ENCODE peak calls at places on chromosomes 11 and 22, in nine cellular contexts. D is ovary, S is A549, C is stomach, H is tibial nerve, Y is transverse colon, P is K562, L is HepG2, T is SK-N-SH. W is an unnamed sample.

GRCh38 chr11:35073691-35074382 is 65.1 kb upstream of the CD44 start:
- DNase-seq in D (no peak), S (no peak), C (no peak), H (no peak), Y (no peak), P (no peak), L (no peak), T (no peak), W (no peak)

GRCh38 chr11:11265994-11266606 is 87.0 kb downstream of the CSNK2A3 start:
- DNase-seq in D (no peak), S (peak; percentile 64), C (peak; percentile 56), H (no peak), Y (peak; percentile 60), P (peak; percentile 90), L (no peak), T (peak; percentile 62), W (no peak)

GRCh38 chr11:111733009-111733408 is 33.2 kb downstream of the PPP2R1B start:
- DNase-seq in D (peak; percentile 66), S (no peak), C (no peak), H (no peak), Y (no peak), P (no peak), L (no peak), T (no peak), W (peak; percentile 84)

GRCh38 chr11:78339945-78340344 is 77.7 kb downstream of the GAB2 start:
- DNase-seq in D (no peak), S (no peak), C (no peak), H (no peak), Y (no peak), P (no peak), L (no peak), T (no peak), W (no peak)

GRCh38 chr11:102864724-102865123 is 10.1 kb downstream of the MMP12 start:
- DNase-seq in D (no peak), S (no peak), C (no peak), H (no peak), Y (no peak), P (no peak), L (no peak), T (no peak), W (no peak)

GRCh38 chr11:117220568-117220967 is 11.3 kb downstream of the PCSK7 start:
- DNase-seq in D (peak; percentile 56), S (no peak), C (no peak), H (no peak), Y (no peak), P (no peak), L (no peak), T (no peak), W (peak; percentile 94)

GRCh38 chr11:26580929-26581328 is 8.9 kb upstream of the MUC15 start:
- DNase-seq in D (no peak), S (no peak), C (no peak), H (no peak), Y (no peak), P (no peak), L (no peak), T (no peak), W (no peak)

GRCh38 chr11:128187377-128187776 is 400.0 kb downstream of the ETS1 start:
- DNase-seq in D (no peak), S (no peak), C (no peak), H (no peak), Y (no peak), P (no peak), L (no peak), T (no peak), W (no peak)

GRCh38 chr11:112520293-112520692 is 259.6 kb upstream of the PLET1 start:
- DNase-seq in D (no peak), S (no peak), C (no peak), H (no peak), Y (no peak), P (no peak), L (no peak), T (no peak), W (no peak)

GRCh38 chr11:130415719-130416536 is 12.5 kb downstream of the ADAMTS8 start:
- DNase-seq in D (no peak), S (no peak), C (no peak), H (no peak), Y (no peak), P (no peak), L (no peak), T (no peak), W (no peak)

GRCh38 chr11:9740202-9740881 is 76.5 kb downstream of the SWAP70 start:
- DNase-seq in D (no peak), S (no peak), C (no peak), H (no peak), Y (peak; percentile 29), P (no peak), L (no peak), T (no peak), W (no peak)

GRCh38 chr11:118870396-118871343 is 13.0 kb upstream of the CXCR5 start:
- DNase-seq in D (peak; percentile 63), S (no peak), C (no peak), H (peak; percentile 46), Y (peak; percentile 28), P (no peak), L (peak; percentile 28), T (peak; percentile 14), W (peak; percentile 82)

GRCh38 chr11:33394431-33395109 is 137.4 kb downstream of the HIPK3 start:
- DNase-seq in D (no peak), S (no peak), C (no peak), H (no peak), Y (no peak), P (no peak), L (no peak), T (no peak), W (no peak)

GRCh38 chr22:48217596-48217995 is 1455.1 kb downstream of the TBC1D22A start:
- DNase-seq in D (no peak), S (no peak), C (no peak), H (no peak), Y (no peak), P (no peak), L (no peak), T (no peak), W (no peak)

GRCh38 chr22:44550666-44551491 is 52.8 kb upstream of the RTL6 start:
- DNase-seq in D (peak; percentile 88), S (no peak), C (peak; percentile 37), H (no peak), Y (peak; percentile 64), P (no peak), L (no peak), T (no peak), W (peak; percentile 96)

GRCh38 chr11:122020902-122021301 is 95.1 kb downstream of the BLID start:
- DNase-seq in D (no peak), S (no peak), C (no peak), H (no peak), Y (no peak), P (no peak), L (no peak), T (peak; percentile 8), W (no peak)
- TF ChIP-seq CTCF in D (no peak), S (peak; percentile 36), C (no peak), H (peak; percentile 37), Y (peak; percentile 23), P (no peak), L (peak; percentile 7), T (peak; percentile 68), W (no peak)

GRCh38 chr11:46387919-46388618 is 3.5 kb downstream of the CHRM4 start:
- DNase-seq in D (no peak), S (no peak), C (no peak), H (no peak), Y (no peak), P (no peak), L (no peak), T (no peak), W (no peak)
- TF ChIP-seq EP300 in D (no peak), S (no peak), C (no peak), H (no peak), Y (no peak), P (no peak), L (no peak), T (no peak), W (no peak)

GRCh38 chr11:20010106-20010860 is 150.0 kb downstream of the DBX1 start:
- DNase-seq in D (no peak), S (no peak), C (no peak), H (no peak), Y (no peak), P (no peak), L (no peak), T (no peak), W (no peak)

GRCh38 chr11:20008190-20008801 is 152.0 kb downstream of the DBX1 start:
- DNase-seq in D (no peak), S (no peak), C (no peak), H (no peak), Y (no peak), P (no peak), L (no peak), T (no peak), W (no peak)

GRCh38 chr11:20011294-20011951 is 148.9 kb downstream of the DBX1 start:
- DNase-seq in D (no peak), S (no peak), C (no peak), H (no peak), Y (no peak), P (no peak), L (peak; percentile 66), T (no peak), W (no peak)

GRCh38 chr11:20008870-20009644 is 151.2 kb downstream of the DBX1 start:
- DNase-seq in D (no peak), S (no peak), C (no peak), H (no peak), Y (no peak), P (no peak), L (peak; percentile 56), T (no peak), W (no peak)

DNA sequence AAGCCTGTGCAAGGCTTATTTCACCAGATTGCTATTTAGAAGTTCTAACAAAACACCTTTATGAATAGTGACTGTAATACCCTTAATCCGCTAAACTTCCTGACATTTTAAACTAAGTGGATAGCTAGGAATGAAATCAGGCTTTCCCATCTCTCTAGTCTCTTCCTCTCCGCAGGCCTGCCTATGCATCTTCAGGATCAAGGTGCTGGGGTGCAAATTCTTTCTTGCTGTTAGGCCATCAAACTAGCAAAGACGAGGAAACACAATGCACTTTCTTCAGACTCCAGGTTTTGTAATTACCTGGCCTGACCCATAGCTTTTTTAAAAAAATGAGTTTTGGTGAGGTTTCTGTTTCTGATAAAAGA is 149.4 kb downstream of the DBX1 start:
- DNase-seq in D (no peak), S (no peak), C (no peak), H (no peak), Y (no peak), P (no peak), L (no peak), T (no peak), W (no peak)
- H3K27ac ChIP-seq in D (no peak overlapping the region), S (peak overlapping the region; percentile 67), C (no peak overlapping the region), H (no peak overlapping the region), Y (no peak overlapping the region), P (no peak overlapping the region), L (peak overlapping the region; percentile 33), T (peak overlapping the region; percentile 12), W (no peak overlapping the region)

DNA sequence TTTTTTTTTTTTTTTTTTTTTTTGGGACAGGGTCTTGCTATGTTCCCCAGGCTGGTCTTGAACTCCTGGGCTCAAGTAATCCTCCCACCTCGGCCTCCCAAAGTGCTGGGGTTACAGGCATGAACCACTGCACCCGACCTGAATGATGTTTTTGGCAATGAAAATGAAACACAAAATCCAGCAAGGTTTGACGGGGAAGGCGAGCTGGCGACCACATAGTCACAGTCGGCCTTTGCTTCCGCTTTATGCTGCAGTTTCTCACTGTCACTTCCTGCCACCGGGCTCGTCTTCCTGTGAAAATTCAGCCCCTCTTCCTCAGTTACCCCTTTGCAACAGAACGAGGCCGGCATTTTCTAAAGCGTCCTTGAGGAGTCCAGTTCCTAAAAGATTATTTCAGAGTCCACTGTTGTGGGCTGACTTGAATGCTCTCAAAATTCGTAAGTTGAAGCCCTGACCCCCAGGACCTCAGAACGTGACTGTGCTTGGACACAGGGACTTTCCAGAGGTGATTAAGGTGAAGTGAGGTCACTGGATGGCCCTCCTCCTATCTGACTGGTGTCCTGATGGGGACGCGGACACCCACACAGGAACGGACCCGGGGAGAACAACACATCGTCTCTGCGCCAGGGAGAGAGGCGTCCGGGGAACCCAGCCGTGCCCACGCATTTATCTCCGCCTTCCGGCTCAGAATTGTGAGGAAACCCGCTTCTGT is 2.9 kb upstream of the BID start:
- DNase-seq in D (no peak), S (no peak), C (peak; percentile 55), H (no peak), Y (peak; percentile 58), P (peak; percentile 56), L (peak; percentile 53), T (no peak), W (peak; percentile 61)
- TF ChIP-seq CTCF in D (no peak), S (no peak), C (no peak), H (no peak), Y (no peak), P (no peak), L (no peak), T (no peak), W (no peak)

W was measured in sigmoid colon.